ENCODE peak calls at places on chromosomes 2 and 18, in ten cellular contexts. J is H54, W is NCI-H748 treated with DMSO at 0.1 percent for 48 hours, N is NCI-H774, B is T-helper 22 cell, M is fibroblast of pulmonary artery, P is KBM-7, S is kidney tubule cell, K is heart left ventricle, R is frontal cortex. E is an unnamed sample.

GRCh38 chr2:46814160-46814559 is 101.4 kb downstream of the MCFD2 start:
- DNase-seq in J (no peak), W (no peak), N (no peak), B (no peak), M (peak), P (peak), S (no peak), K (peak), R (no peak), E (no peak)

GRCh38 chr2:128370468-128371247 is 52.0 kb upstream of the HS6ST1 start:
- DNase-seq in J (no peak), W (no peak), N (no peak), B (no peak), M (no peak), P (no peak), S (peak), K (no peak), R (no peak), E (no peak)

GRCh38 chr2:74887961-74888670 is 54.2 kb downstream of the HK2 start:
- DNase-seq in J (no peak), W (no peak), N (no peak), B (no peak), M (no peak), P (no peak), S (no peak), K (no peak), R (no peak), E (no peak)

GRCh38 chr2:28613181-28613580 is 117.3 kb downstream of the PLB1 start:
- DNase-seq in J (no peak), W (no peak), N (no peak), B (no peak), M (no peak), P (no peak), S (peak), K (no peak), R (no peak), E (no peak)

GRCh38 chr2:110960281-110960680 is 160.4 kb upstream of the BCL2L11 start:
- DNase-seq in J (no peak), W (no peak), N (no peak), B (no peak), M (no peak), P (no peak), S (no peak), K (no peak), R (no peak), E (no peak)

GRCh38 chr2:147327636-147328035 is 517.2 kb upstream of the ACVR2A start:
- DNase-seq in J (no peak), W (no peak), N (no peak), B (no peak), M (peak), P (no peak), S (no peak), K (no peak), R (no peak), E (no peak)

GRCh38 chr18:62610509-62611394 is 87.9 kb downstream of the ZCCHC2 start:
- DNase-seq in J (no peak), W (no peak), N (no peak), B (no peak), M (no peak), P (no peak), S (no peak), K (no peak), R (no peak), E (no peak)

GRCh38 chr2:23658466-23658942 is 268.4 kb downstream of the ATAD2B start:
- DNase-seq in J (no peak), W (no peak), N (no peak), B (no peak), M (peak), P (no peak), S (peak), K (peak), R (no peak), E (no peak)

GRCh38 chr2:135664623-135665068 is 77.0 kb upstream of the UBXN4 start:
- DNase-seq in J (no peak), W (no peak), N (no peak), B (no peak), M (peak), P (no peak), S (peak), K (no peak), R (no peak), E (peak)

GRCh38 chr2:128550801-128551416 is 232.2 kb upstream of the HS6ST1 start:
- DNase-seq in J (no peak), W (no peak), N (no peak), B (no peak), M (no peak), P (no peak), S (no peak), K (peak), R (no peak), E (no peak)

GRCh38 chr2:127610561-127610960 is 35.4 kb upstream of the GPR17 start:
- DNase-seq in J (no peak), W (no peak), N (no peak), B (no peak), M (no peak), P (no peak), S (no peak), K (no peak), R (no peak), E (no peak)

GRCh38 chr2:8654041-8654440 is 27.8 kb upstream of the ID2 start:
- DNase-seq in J (no peak), W (no peak), N (no peak), B (no peak), M (no peak), P (no peak), S (no peak), K (no peak), R (no peak), E (no peak)

GRCh38 chr2:117359266-117359970 is 455.1 kb upstream of the DDX18 start:
- DNase-seq in J (no peak), W (peak), N (peak), B (no peak), M (no peak), P (no peak), S (peak), K (no peak), R (no peak), E (no peak)

GRCh38 chr18:67425724-67426123 is 90.8 kb downstream of the DSEL start:
- DNase-seq in J (peak), W (no peak), N (no peak), B (no peak), M (peak), P (no peak), S (peak), K (no peak), R (no peak), E (peak)

GRCh38 chr2:164835302-164835701 is 6.3 kb downstream of the COBLL1 start:
- DNase-seq in J (no peak), W (no peak), N (no peak), B (no peak), M (no peak), P (no peak), S (no peak), K (no peak), R (no peak), E (no peak)

GRCh38 chr2:202555354-202555753 is 79.4 kb upstream of the FAM117B start:
- DNase-seq in J (no peak), W (no peak), N (no peak), B (no peak), M (no peak), P (no peak), S (no peak), K (no peak), R (no peak), E (no peak)

GRCh38 chr2:203623104-203623503 is 83.3 kb upstream of the CD28 start:
- DNase-seq in J (peak), W (no peak), N (no peak), B (no peak), M (peak), P (no peak), S (peak), K (no peak), R (no peak), E (no peak)

GRCh38 chr2:74001121-74001520 is 16.4 kb downstream of the TET3 start:
- DNase-seq in J (no peak), W (no peak), N (no peak), B (no peak), M (no peak), P (no peak), S (peak), K (no peak), R (no peak), E (no peak)

GRCh38 chr2:96890252-96890651 is 20.4 kb upstream of the SEMA4C start:
- DNase-seq in J (no peak), W (no peak), N (no peak), B (no peak), M (no peak), P (no peak), S (no peak), K (no peak), R (no peak), E (no peak)

GRCh38 chr2:10863837-10864236 is 47.9 kb upstream of the KCNF1 start:
- DNase-seq in J (no peak), W (no peak), N (no peak), B (no peak), M (no peak), P (peak), S (no peak), K (no peak), R (no peak), E (no peak)

GRCh38 chr18:9988665-9989064 is 74.8 kb downstream of the VAPA start:
- DNase-seq in J (no peak), W (no peak), N (no peak), B (no peak), M (no peak), P (no peak), S (no peak), K (no peak), R (no peak), E (no peak)

GRCh38 chr2:227182765-227183164 is 18.3 kb downstream of the COL4A3 start:
- DNase-seq in J (no peak), W (no peak), N (no peak), B (no peak), M (no peak), P (no peak), S (no peak), K (no peak), R (no peak), E (no peak)

GRCh38 chr2:42136832-42137821 is 32.0 kb upstream of the EML4 start:
- DNase-seq in J (no peak), W (no peak), N (no peak), B (no peak), M (no peak), P (no peak), S (peak), K (no peak), R (no peak), E (no peak)

GRCh38 chr2:195535911-195536522 is 121.0 kb upstream of the SLC39A10 start:
- DNase-seq in J (no peak), W (no peak), N (no peak), B (peak), M (no peak), P (peak), S (no peak), K (no peak), R (no peak), E (no peak)

GRCh38 chr2:102424754-102425153 is 1.8 kb downstream of the IL18RAP start:
- DNase-seq in J (no peak), W (no peak), N (no peak), B (no peak), M (no peak), P (peak), S (no peak), K (no peak), R (no peak), E (no peak)

GRCh38 chr2:73173781-73174180 is 28.6 kb upstream of the NOTO start:
- DNase-seq in J (no peak), W (no peak), N (no peak), B (no peak), M (no peak), P (no peak), S (no peak), K (no peak), R (no peak), E (no peak)

GRCh38 chr2:107543793-107544192 is 282.9 kb upstream of the RGPD4 start:
- DNase-seq in J (no peak), W (no peak), N (no peak), B (no peak), M (no peak), P (no peak), S (no peak), K (no peak), R (no peak), E (no peak)

GRCh38 chr18:22045221-22045918 is 124.0 kb upstream of the GATA6 start:
- DNase-seq in J (no peak), W (no peak), N (no peak), B (no peak), M (no peak), P (no peak), S (no peak), K (no peak), R (no peak), E (no peak)

GRCh38 chr2:19349911-19350677 is 8.3 kb downstream of the OSR1 start:
- DNase-seq in J (no peak), W (no peak), N (no peak), B (no peak), M (peak), P (peak), S (no peak), K (peak), R (peak), E (peak)

GRCh38 chr2:46032996-46033395 is 264.2 kb upstream of the EPAS1 start:
- DNase-seq in J (no peak), W (no peak), N (no peak), B (no peak), M (no peak), P (no peak), S (no peak), K (no peak), R (no peak), E (no peak)

GRCh38 chr18:7333163-7333562 is 102.3 kb downstream of the LRRC30 start:
- DNase-seq in J (no peak), W (no peak), N (no peak), B (no peak), M (no peak), P (no peak), S (no peak), K (no peak), R (no peak), E (no peak)

GRCh38 chr2:220499281-220499680 is 871.9 kb downstream of the SLC4A3 start:
- DNase-seq in J (peak), W (no peak), N (no peak), B (no peak), M (peak), P (no peak), S (peak), K (peak), R (no peak), E (no peak)

GRCh38 chr2:23549051-23549450 is 164.1 kb downstream of the KLHL29 start:
- DNase-seq in J (no peak), W (peak), N (peak), B (no peak), M (no peak), P (no peak), S (no peak), K (no peak), R (no peak), E (no peak)

E was measured in COLO829.